ENCODE peak calls at places on chromosomes 1 and 21, in eight cellular contexts. W, I, S, P, D, L, H and G are unnamed samples.

GRCh38 chr1:163758977-163759670 is 437.4 kb downstream of the NUF2 start:
- DNase-seq in W (no peak), I (no peak), S (no peak), P (no peak), D (no peak), L (peak), H (no peak), G (peak)

GRCh38 chr1:206674745-206675175 is 9.9 kb upstream of the MAPKAPK2 start:
- DNase-seq in W (peak), I (peak), S (no peak), P (no peak), D (peak), L (peak), H (peak), G (peak)

GRCh38 chr1:88867743-88868521 is 23.4 kb downstream of the GTF2B start:
- DNase-seq in W (no peak), I (peak), S (no peak), P (no peak), D (no peak), L (peak), H (no peak), G (peak)

GRCh38 chr1:155831279-155831976 is 25.6 kb downstream of the GON4L start:
- DNase-seq in W (no peak), I (no peak), S (no peak), P (no peak), D (no peak), L (no peak), H (no peak), G (no peak)

GRCh38 chr1:844472-845026 is 79.2 kb upstream of the SAMD11 start:
- DNase-seq in W (no peak), I (no peak), S (no peak), P (no peak), D (no peak), L (no peak), H (no peak), G (no peak)

GRCh38 chr1:167880570-167880969 is 33.4 kb downstream of the ADCY10 start:
- DNase-seq in W (no peak), I (peak), S (no peak), P (no peak), D (no peak), L (peak), H (no peak), G (peak)

GRCh38 chr1:8314346-8315280 is 3.3 kb upstream of the SLC45A1 start:
- DNase-seq in W (peak), I (peak), S (peak), P (peak), D (peak), L (peak), H (peak), G (peak)

GRCh38 chr1:112769611-112770010 is 54.5 kb upstream of the PPM1J start:
- DNase-seq in W (no peak), I (peak), S (no peak), P (no peak), D (no peak), L (peak), H (no peak), G (no peak)

GRCh38 chr1:238960071-238960470 is 426.3 kb upstream of the CHRM3 start:
- DNase-seq in W (no peak), I (peak), S (no peak), P (no peak), D (no peak), L (peak), H (no peak), G (peak)

GRCh38 chr1:88800382-88801051 is 90.8 kb downstream of the GTF2B start:
- DNase-seq in W (peak), I (peak), S (peak), P (no peak), D (no peak), L (peak), H (no peak), G (peak)

GRCh38 chr1:55131801-55132200 is 83.4 kb downstream of the USP24 start:
- DNase-seq in W (no peak), I (peak), S (no peak), P (no peak), D (no peak), L (peak), H (no peak), G (peak)

GRCh38 chr1:236907205-236907604 is 97.0 kb downstream of the MT1HL1 start:
- DNase-seq in W (no peak), I (no peak), S (peak), P (no peak), D (no peak), L (no peak), H (no peak), G (no peak)

GRCh38 chr1:51877434-51878306 is 857 bp downstream of the NRDC start:
- DNase-seq in W (no peak), I (peak), S (no peak), P (no peak), D (no peak), L (peak), H (no peak), G (peak)

GRCh38 chr21:32336711-32337110 is 38.1 kb downstream of the MRAP start:
- DNase-seq in W (no peak), I (peak), S (no peak), P (no peak), D (no peak), L (peak), H (no peak), G (peak)

GRCh38 chr1:199780948-199781347 is 246.6 kb upstream of the NR5A2 start:
- DNase-seq in W (no peak), I (peak), S (no peak), P (no peak), D (no peak), L (peak), H (no peak), G (no peak)

GRCh38 chr1:216175714-216176113 is 247.5 kb downstream of the USH2A start:
- DNase-seq in W (no peak), I (no peak), S (peak), P (no peak), D (no peak), L (no peak), H (no peak), G (no peak)

GRCh38 chr1:31714442-31715096 is 10.8 kb upstream of the COL16A1 start:
- DNase-seq in W (peak), I (peak), S (peak), P (no peak), D (peak), L (peak), H (peak), G (peak)

GRCh38 chr21:31887596-31887920 is 14.7 kb downstream of the HUNK start:
- DNase-seq in W (no peak), I (no peak), S (no peak), P (no peak), D (peak), L (no peak), H (peak), G (no peak)

GRCh38 chr1:70044832-70045231 is 160.5 kb downstream of the LRRC40 start:
- DNase-seq in W (no peak), I (peak), S (no peak), P (no peak), D (no peak), L (peak), H (no peak), G (no peak)

GRCh38 chr1:32953495-32953894 is 11.1 kb downstream of the RNF19B start:
- DNase-seq in W (no peak), I (peak), S (no peak), P (no peak), D (no peak), L (peak), H (no peak), G (peak)
- TF ChIP-seq CTCF in W (no peak), I (no peak), S (no peak), P (no peak), D (no peak), L (no peak), H (no peak), G (no peak)

GRCh38 chr1:151165281-151165737 is 393 bp downstream of the LYSMD1 start:
- DNase-seq in W (peak), I (peak), S (peak), P (no peak), D (peak), L (peak), H (peak), G (peak)

GRCh38 chr1:151166506-151166956 is 587 bp downstream of the SCNM1 start:
- DNase-seq in W (no peak), I (peak), S (no peak), P (no peak), D (no peak), L (peak), H (no peak), G (peak)

GRCh38 chr1:151165738-151166505 is at the start of the genes LYSMD1 and SCNM1:
- DNase-seq in W (peak), I (peak), S (peak), P (peak), D (peak), L (peak), H (peak), G (peak)

GRCh38 chr1:151164732-151165280 is 896 bp downstream of the LYSMD1 start:
- DNase-seq in W (no peak), I (peak), S (no peak), P (no peak), D (no peak), L (no peak), H (no peak), G (no peak)

DNA sequence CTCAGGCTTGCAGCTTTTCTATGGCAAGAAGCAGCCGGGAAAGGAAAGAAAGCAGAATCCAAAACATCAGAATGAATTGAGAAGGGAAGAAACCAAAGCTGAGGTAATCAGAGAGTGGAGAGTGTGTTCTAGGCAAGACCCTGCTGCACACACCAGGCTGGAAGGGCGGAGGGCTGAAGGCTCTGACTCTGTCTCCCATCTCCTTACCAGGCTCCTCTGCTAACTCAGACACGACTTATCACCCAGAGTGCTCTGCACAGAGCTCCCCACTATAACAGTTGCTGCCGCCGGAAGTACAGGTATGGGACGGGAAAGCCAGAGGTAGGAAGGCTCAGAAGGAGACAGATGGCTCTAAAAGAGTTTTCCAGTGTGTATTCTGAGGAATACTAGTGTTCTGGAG is 1.2 kb downstream of the SCNM1 start:
- DNase-seq in W (no peak), I (no peak), S (no peak), P (no peak), D (no peak), L (no peak), H (no peak), G (no peak)
- H3K4me3 ChIP-seq in W (peak), I (peak), S (peak), P (peak), D (no peak), L (peak), H (peak), G (peak)

GRCh38 chr1:229373395-229373794 is 30.5 kb upstream of the CCSAP start:
- DNase-seq in W (no peak), I (no peak), S (no peak), P (no peak), D (no peak), L (no peak), H (no peak), G (no peak)
- TF ChIP-seq CTCF in W (no peak), I (no peak), S (no peak), P (no peak), D (no peak), L (no peak), H (no peak), G (no peak)

GRCh38 chr1:44033756-44034155 is 2.5 kb upstream of the SLC6A9 start:
- DNase-seq in W (no peak), I (no peak), S (no peak), P (no peak), D (no peak), L (no peak), H (no peak), G (no peak)

GRCh38 chr1:44030606-44031050 is 634 bp downstream of the SLC6A9 start:
- DNase-seq in W (no peak), I (peak), S (peak), P (no peak), D (peak), L (peak), H (no peak), G (peak)

GRCh38 chr1:44031051-44031899 is at the start of gene SLC6A9:
- DNase-seq in W (peak), I (peak), S (peak), P (no peak), D (peak), L (peak), H (peak), G (peak)

GRCh38 chr1:44033041-44033575 is 1.8 kb upstream of the SLC6A9 start:
- DNase-seq in W (no peak), I (no peak), S (no peak), P (no peak), D (no peak), L (no peak), H (no peak), G (no peak)

DNA sequence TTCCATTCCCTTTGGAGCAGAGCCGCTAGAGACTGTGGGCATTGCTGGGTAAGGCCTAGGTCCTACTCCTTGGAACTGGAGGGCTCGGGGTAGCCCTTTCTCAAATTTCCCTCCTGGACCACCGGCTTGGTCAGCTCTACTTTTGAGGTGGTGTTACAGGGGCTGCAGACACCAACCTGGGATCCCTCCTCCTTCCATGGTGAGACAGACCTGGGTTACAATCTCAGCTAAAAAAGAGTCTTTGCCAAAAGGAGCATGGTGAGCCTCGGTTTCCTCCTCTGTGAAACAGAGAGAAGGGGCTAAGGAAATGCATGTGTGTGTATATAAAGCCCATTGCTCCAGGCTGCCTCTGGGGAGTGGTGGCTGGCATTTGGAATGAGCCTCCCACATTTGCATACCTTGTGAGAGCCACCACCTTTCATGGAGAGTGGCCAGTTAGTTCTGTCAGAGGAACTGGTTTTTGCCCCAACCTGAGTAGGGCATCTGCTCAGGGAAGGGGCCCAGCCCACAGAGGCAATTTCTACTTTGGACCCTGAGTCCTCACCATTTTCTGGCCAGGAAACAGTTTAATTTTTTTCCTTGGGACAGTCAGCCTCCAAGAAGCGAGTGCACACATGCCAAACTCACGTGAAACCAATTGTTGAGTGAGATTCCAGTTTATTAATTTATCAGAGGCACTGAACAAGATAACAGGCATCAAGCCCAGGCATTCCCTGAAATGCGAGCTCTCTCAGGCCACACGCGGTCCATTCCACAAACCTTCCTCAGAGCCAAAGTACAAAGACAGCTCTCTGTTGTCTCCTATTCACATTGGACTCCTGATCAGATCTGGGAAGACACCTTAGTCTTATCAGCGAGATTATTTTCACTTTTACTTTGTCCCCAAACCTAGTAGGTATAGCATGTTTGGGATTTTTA is 897 bp upstream of the SLC6A9 start:
- DNase-seq in W (no peak), I (peak), S (no peak), P (no peak), D (no peak), L (no peak), H (no peak), G (no peak)
- H3K4me3 ChIP-seq in W (no peak), I (no peak), S (peak), P (no peak), D (no peak), L (no peak), H (peak), G (no peak)